ENCODE peak calls at places on chromosomes 11 and 22, in eight cellular contexts. C, E, S, X, J, V, G and H are unnamed samples.

GRCh38 chr11:409008-409599 is 5.7 kb downstream of the SIGIRR start:
- DNase-seq in S (no peak), J (no peak), E (no peak), C (no peak), G (no peak), V (no peak), X (no peak), H (no peak)

GRCh38 chr22:29782061-29782845 is 15.1 kb downstream of the UQCR10 start:
- DNase-seq in X (no peak), C (no peak), G (peak), J (no peak), V (no peak), S (peak), E (no peak), H (no peak)

GRCh38 chr22:41752011-41752975 is 48.2 kb upstream of the CCDC134 start:
- DNase-seq in X (no peak), J (no peak), G (no peak), V (no peak), E (no peak), C (no peak), S (no peak), H (no peak)

GRCh38 chr11:86940122-86940777 is 14.9 kb downstream of the FZD4 start:
- DNase-seq in E (peak), G (peak), S (no peak), J (no peak), V (no peak), C (peak), X (no peak), H (no peak)

GRCh38 chr11:5229388-5229787 is 2.5 kb upstream of the HBB start:
- DNase-seq in V (no peak), X (no peak), S (no peak), E (no peak), G (no peak), J (no peak), C (no peak), H (no peak)

GRCh38 chr11:23103403-23103802 is 243.1 kb upstream of the CCDC179 start:
- DNase-seq in C (no peak), S (no peak), V (no peak), X (no peak), E (no peak), G (no peak), J (no peak), H (no peak)

GRCh38 chr11:71322192-71322735 is 69.9 kb upstream of the SHANK2 start:
- DNase-seq in C (no peak), J (no peak), G (no peak), E (no peak), V (no peak), X (no peak), S (no peak), H (no peak)

GRCh38 chr11:96014234-96014633 is 90.3 kb upstream of the MTMR2 start:
- DNase-seq in X (no peak), E (no peak), S (no peak), J (no peak), V (no peak), G (no peak), C (no peak), H (no peak)

GRCh38 chr11:128156486-128156885 is 430.9 kb downstream of the ETS1 start:
- DNase-seq in E (no peak), J (no peak), C (no peak), G (no peak), V (no peak), X (no peak), S (no peak), H (no peak)

GRCh38 chr22:37254206-37254866 is 10.3 kb upstream of the RAC2 start:
- DNase-seq in S (no peak), J (no peak), X (no peak), E (no peak), C (peak), V (no peak), G (no peak), H (no peak)

GRCh38 chr22:20143883-20144665 is 6.8 kb downstream of the CCDC188 start:
- DNase-seq in S (no peak), E (no peak), C (no peak), X (no peak), G (no peak), J (no peak), V (no peak), H (no peak)

GRCh38 chr11:119668685-119669084 is 60.3 kb downstream of the NECTIN1 start:
- DNase-seq in G (no peak), S (no peak), X (no peak), J (no peak), C (no peak), E (no peak), V (no peak), H (no peak)

GRCh38 chr11:27395556-27396258 is 32.7 kb upstream of the CCDC34 start:
- DNase-seq in V (no peak), C (no peak), E (no peak), G (peak), X (no peak), S (peak), J (no peak), H (no peak)

GRCh38 chr22:39546064-39546365 is 13.5 kb upstream of the RPS19BP1 start:
- DNase-seq in X (no peak), C (no peak), J (no peak), V (no peak), S (no peak), G (no peak), E (no peak), H (no peak)

GRCh38 chr11:130295657-130296056 is 19.1 kb downstream of the ZBTB44 start:
- DNase-seq in X (no peak), C (no peak), S (no peak), J (no peak), V (no peak), E (no peak), G (no peak), H (no peak)

GRCh38 chr11:32290783-32291182 is 144.6 kb downstream of the WT1 start:
- DNase-seq in J (no peak), C (no peak), E (no peak), G (no peak), X (no peak), S (no peak), V (no peak), H (peak)

GRCh38 chr11:109619498-109619897 is 197.5 kb downstream of the C11orf87 start:
- DNase-seq in J (no peak), V (no peak), S (no peak), G (no peak), X (peak), E (no peak), C (no peak), H (no peak)

GRCh38 chr11:46347637-46348311 is 511 bp downstream of the DGKZ start:
- DNase-seq in J (peak), C (no peak), V (no peak), G (peak), S (peak), X (no peak), E (no peak), H (no peak)

GRCh38 chr11:65329503-65329902 is 4.1 kb upstream of the DPF2 start:
- DNase-seq in X (no peak), S (no peak), G (no peak), V (no peak), C (no peak), E (no peak), J (no peak), H (no peak)

GRCh38 chr11:67503119-67504022 is 1.8 kb downstream of the PITPNM1 start:
- DNase-seq in J (no peak), C (no peak), G (no peak), V (no peak), X (no peak), S (no peak), E (no peak), H (no peak)

GRCh38 chr11:89175796-89176195 is 1.9 kb upstream of the TYR start:
- DNase-seq in E (no peak), J (no peak), G (no peak), V (no peak), S (no peak), X (no peak), C (no peak), H (no peak)

GRCh38 chr11:115693002-115693401 is 188.8 kb upstream of the CADM1 start:
- DNase-seq in V (no peak), E (no peak), J (no peak), S (no peak), G (no peak), C (no peak), X (no peak), H (no peak)

DNA sequence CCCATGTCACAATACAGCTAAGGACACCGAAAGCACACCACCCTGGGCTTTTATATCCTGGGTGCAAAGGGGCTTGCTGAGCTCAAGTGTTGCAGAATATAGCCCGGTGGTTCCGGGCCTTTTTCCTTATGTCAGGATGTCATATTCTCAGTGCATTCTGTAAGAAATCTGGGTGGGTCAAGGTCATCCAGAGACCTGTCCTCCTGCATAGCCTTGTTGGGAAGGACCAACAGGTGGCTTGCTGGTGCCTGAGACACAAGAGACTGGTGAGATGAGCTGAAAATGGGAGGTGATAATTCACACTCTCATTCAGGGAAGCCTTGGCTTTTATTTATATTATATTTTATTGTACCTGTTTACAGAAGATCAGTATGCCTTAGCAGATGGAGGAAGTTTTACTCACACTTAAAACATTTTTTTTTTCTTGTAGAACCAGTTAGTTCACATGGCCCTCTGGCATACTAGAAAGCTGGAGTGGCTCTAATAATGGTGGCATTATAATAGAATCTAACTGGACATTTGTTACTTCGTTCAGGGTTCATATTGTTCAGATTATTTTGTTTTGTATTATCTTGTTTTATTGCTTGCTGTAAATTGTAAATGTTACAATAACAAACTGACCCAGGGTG is 14.6 kb upstream of the TMEM123 start:
- DNase-seq in C (no peak), X (no peak), E (no peak), S (peak), G (peak), V (no peak), J (no peak), H (no peak)
- H3K27ac ChIP-seq in C (no peak), X (no peak), E (no peak), S (peak), G (peak), V (peak), J (no peak), H (no peak)

GRCh38 chr11:117315285-117316196 is 515 bp downstream of the BACE1 start:
- DNase-seq in V (no peak), X (no peak), C (peak), J (no peak), S (no peak), G (no peak), E (no peak), H (no peak)
- H3K27ac ChIP-seq in V (peak), X (no peak), C (peak), J (no peak), S (no peak), G (peak), E (peak), H (no peak)

DNA sequence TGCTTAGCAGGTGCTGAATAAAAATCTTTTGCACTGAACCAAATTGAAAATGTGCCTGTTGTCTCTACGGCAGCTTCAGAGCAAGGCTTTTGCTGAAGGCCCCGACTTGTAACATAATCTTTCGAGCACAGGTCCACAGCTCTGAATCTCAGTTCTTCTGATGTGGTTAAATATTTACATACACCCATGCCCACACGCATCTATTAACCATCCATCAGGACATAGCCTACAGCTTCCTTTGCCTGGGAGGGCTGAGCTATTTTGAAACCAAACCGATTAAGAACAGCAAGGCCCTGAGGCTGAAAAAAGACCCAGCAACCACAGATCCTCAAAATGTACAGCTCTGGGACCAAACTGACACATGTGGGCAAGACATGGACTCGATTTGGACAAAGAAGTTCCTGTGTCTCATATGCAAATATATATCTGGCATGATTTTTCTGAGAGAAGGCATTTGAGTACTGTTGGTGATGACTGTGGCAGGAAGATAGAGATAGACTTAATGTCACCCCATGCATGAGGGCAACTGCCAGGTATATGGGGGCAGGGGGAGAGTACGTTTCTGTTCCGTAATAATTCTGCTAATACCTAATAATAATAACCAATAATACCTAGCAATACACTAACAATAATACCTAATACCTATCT is 322.7 kb upstream of the PLET1 start:
- DNase-seq in S (no peak), V (no peak), E (no peak), J (no peak), G (no peak), X (no peak), C (no peak), H (no peak)
- H3K27ac ChIP-seq in S (no peak), V (no peak), E (no peak), J (no peak), G (no peak), X (no peak), C (no peak), H (no peak)

GRCh38 chr11:111372538-111372937 is 6.5 kb downstream of the POU2AF1 start:
- DNase-seq in J (no peak), G (no peak), S (no peak), V (no peak), X (no peak), C (no peak), E (no peak), H (no peak)
- H3K27ac ChIP-seq in J (no peak), G (no peak), S (no peak), V (peak), X (no peak), C (no peak), E (no peak), H (no peak)

GRCh38 chr11:93603671-93604070 is 57.8 kb upstream of the CEP295 start:
- DNase-seq in J (no peak), S (no peak), C (no peak), V (no peak), E (no peak), X (no peak), G (no peak), H (no peak)
- H3K27ac ChIP-seq in J (no peak), S (no peak), C (no peak), V (no peak), E (no peak), X (no peak), G (no peak), H (no peak)

DNA sequence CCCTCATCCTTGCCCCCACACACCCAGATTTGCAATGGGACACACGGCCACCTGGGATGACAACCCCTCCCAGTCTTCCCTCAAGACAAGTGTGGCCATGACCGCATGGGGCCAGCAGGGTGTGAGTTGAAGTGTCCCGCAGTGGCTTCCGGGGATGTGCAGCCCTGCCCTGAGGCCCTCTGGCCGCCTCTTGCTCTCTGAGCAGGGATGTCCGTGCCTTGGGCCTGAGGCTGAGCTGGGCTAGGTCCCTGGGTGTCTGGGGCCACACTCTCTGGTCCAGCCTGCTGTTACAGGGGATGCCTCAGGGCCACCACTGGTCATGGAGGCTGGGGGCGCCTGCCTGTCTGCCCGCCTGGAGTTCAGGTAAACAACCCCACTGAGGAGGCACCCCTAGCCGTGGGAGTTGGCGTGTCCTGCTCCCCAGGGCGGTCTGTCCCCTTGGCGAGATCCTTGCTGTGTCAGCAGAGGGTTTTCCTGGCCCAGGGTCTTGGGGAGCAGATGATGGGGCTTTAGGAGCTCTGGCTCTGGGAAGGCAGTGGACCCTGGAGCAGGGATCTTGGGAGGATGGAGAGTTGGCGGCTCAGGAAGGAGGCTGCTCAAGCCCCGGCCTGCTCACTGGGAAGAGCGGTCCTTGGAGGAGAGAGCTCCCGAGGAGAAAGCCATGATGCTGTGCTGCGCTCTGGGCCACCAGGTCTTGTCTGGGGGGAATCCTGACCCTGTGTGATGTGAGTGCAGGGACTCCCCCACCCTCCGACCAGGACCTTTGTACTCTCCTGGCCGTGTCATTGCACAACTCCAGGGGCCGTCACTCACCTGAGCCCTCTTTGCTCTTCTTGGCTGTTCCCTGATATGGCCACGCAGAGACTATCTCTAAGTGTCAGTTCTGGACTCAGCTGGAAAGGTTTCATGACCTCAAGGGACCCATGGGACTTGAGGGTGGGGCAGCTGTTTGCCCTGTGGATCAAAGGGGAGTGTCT is 67.9 kb downstream of the KCNQ1 start:
- DNase-seq in X (no peak), J (no peak), C (no peak), V (no peak), G (peak), S (peak), E (peak), H (no peak)
- H3K27ac ChIP-seq in X (no peak), J (no peak), C (no peak), V (no peak), G (no peak), S (no peak), E (no peak), H (no peak)